ENCODE peak calls at places on chromosomes 12 and 14, in five cellular contexts. Y, Q, M, P and C are unnamed samples.
A peak's percentile ranks its signal among the peaks of the same experiment; 100 is the strongest.

GRCh38 chr12:4274960-4275868 is 1.7 kb downstream of the CCND2 start:
- DNase-seq in Y (peak; percentile 63), Q (peak; percentile 36), M (peak; percentile 33), P (no peak), C (no peak)

GRCh38 chr12:62123721-62124203 is 136.4 kb upstream of the USP15 start:
- DNase-seq in Y (peak; percentile 52), Q (no peak), M (peak; percentile 61), P (no peak), C (no peak)

GRCh38 chr12:30847259-30847658 is 79.3 kb upstream of the TSPAN11 start:
- DNase-seq in Y (no peak), Q (no peak), M (peak; percentile 81), P (no peak), C (no peak)

GRCh38 chr12:49698619-49699545 is 8.3 kb downstream of the FMNL3 start:
- DNase-seq in Y (peak; percentile 77), Q (peak; percentile 22), M (peak; percentile 43), P (no peak), C (no peak)

GRCh38 chr14:61320806-61321384 is 484 bp upstream of the PRKCH start:
- DNase-seq in Y (no peak), Q (peak; percentile 38), M (no peak), P (no peak), C (no peak)

GRCh38 chr12:55631743-55632142 is 4.9 kb upstream of the OR10P1 start:
- DNase-seq in Y (no peak), Q (no peak), M (no peak), P (no peak), C (no peak)

GRCh38 chr12:17818931-17819330 is 271.1 kb downstream of the RERGL start:
- DNase-seq in Y (no peak), Q (no peak), M (no peak), P (no peak), C (no peak)

GRCh38 chr14:61478971-61479473 is 157.6 kb downstream of the PRKCH start:
- DNase-seq in Y (peak; percentile 62), Q (no peak), M (no peak), P (no peak), C (no peak)

GRCh38 chr12:66210840-66211239 is 21.8 kb downstream of the IRAK3 start:
- DNase-seq in Y (no peak), Q (no peak), M (no peak), P (no peak), C (no peak)

GRCh38 chr12:30795660-30796507 is 41.1 kb upstream of the CAPRIN2 start:
- DNase-seq in Y (peak; percentile 90), Q (peak; percentile 33), M (peak; percentile 64), P (no peak), C (peak; percentile 48)

GRCh38 chr14:73741386-73741875 is 27.2 kb upstream of the PNMA1 start:
- DNase-seq in Y (peak; percentile 78), Q (peak; percentile 78), M (peak; percentile 92), P (no peak), C (peak; percentile 74)

GRCh38 chr12:6430124-6430989 is 14.4 kb upstream of the CD27 start:
- DNase-seq in Y (peak; percentile 70), Q (peak; percentile 97), M (peak; percentile 86), P (no peak), C (peak; percentile 89)

GRCh38 chr12:101570022-101570421 is 24.7 kb upstream of the MYBPC1 start:
- DNase-seq in Y (no peak), Q (no peak), M (peak; percentile 10), P (no peak), C (no peak)

GRCh38 chr14:27392153-27392552 is 794.3 kb upstream of the NOVA1 start:
- DNase-seq in Y (no peak), Q (no peak), M (no peak), P (no peak), C (no peak)

GRCh38 chr12:116133149-116133548 is 144.3 kb downstream of the MED13L start:
- DNase-seq in Y (no peak), Q (no peak), M (no peak), P (no peak), C (no peak)

GRCh38 chr14:76348898-76349297 is 27.0 kb upstream of the ESRRB start:
- DNase-seq in Y (no peak), Q (peak; percentile 47), M (peak; percentile 3), P (no peak), C (no peak)

GRCh38 chr14:54535126-54535525 is 25.4 kb downstream of the CGRRF1 start:
- DNase-seq in Y (no peak), Q (no peak), M (no peak), P (no peak), C (no peak)

GRCh38 chr14:79018846-79019245 is 848.7 kb downstream of the NRXN3 start:
- DNase-seq in Y (no peak), Q (no peak), M (no peak), P (no peak), C (no peak)

GRCh38 chr14:73792476-73792875 is 59.2 kb upstream of the PTGR2 start:
- DNase-seq in Y (no peak), Q (no peak), M (no peak), P (no peak), C (no peak)

GRCh38 chr12:57983150-57983857 is 41.9 kb downstream of the ATP23 start:
- DNase-seq in Y (no peak), Q (no peak), M (peak; percentile 55), P (no peak), C (no peak)

GRCh38 chr12:22969521-22969920 is 344.6 kb downstream of the ETNK1 start:
- DNase-seq in Y (no peak), Q (no peak), M (no peak), P (no peak), C (no peak)

GRCh38 chr12:108390495-108391203 is 51.5 kb upstream of the CMKLR1 start:
- DNase-seq in Y (no peak), Q (no peak), M (no peak), P (no peak), C (no peak)

GRCh38 chr14:67276131-67276530 is 34.9 kb downstream of the PALS1 start:
- DNase-seq in Y (no peak), Q (no peak), M (no peak), P (no peak), C (no peak)

GRCh38 chr14:67999693-68000384 is 180.3 kb downstream of the RAD51B start:
- DNase-seq in Y (no peak), Q (no peak), M (no peak), P (no peak), C (no peak)

GRCh38 chr14:88340357-88340756 is 17.3 kb upstream of the KCNK10 start:
- DNase-seq in Y (no peak), Q (no peak), M (no peak), P (no peak), C (no peak)

GRCh38 chr14:104977008-104977680 is 1.0 kb downstream of the AHNAK2 start:
- DNase-seq in Y (no peak), Q (no peak), M (no peak), P (no peak), C (no peak)

GRCh38 chr12:109126781-109127180 is 10.4 kb downstream of the ACACB start:
- DNase-seq in Y (no peak), Q (no peak), M (no peak), P (no peak), C (no peak)

GRCh38 chr12:53046655-53047220 is 3.1 kb upstream of the TNS2 start:
- DNase-seq in Y (peak; percentile 81), Q (peak; percentile 93), M (no peak), P (peak; percentile 58), C (peak; percentile 88)

GRCh38 chr14:100746326-100746725 is 19.6 kb downstream of the DLK1 start:
- DNase-seq in Y (no peak), Q (no peak), M (no peak), P (no peak), C (no peak)

GRCh38 chr12:20463920-20464524 is 95.7 kb downstream of the PDE3A start:
- DNase-seq in Y (no peak), Q (no peak), M (peak; percentile 0), P (no peak), C (no peak)

GRCh38 chr12:115450710-115451109 is 766.7 kb upstream of the TBX3 start:
- DNase-seq in Y (no peak), Q (no peak), M (no peak), P (no peak), C (no peak)